ENCODE peak calls at places on chromosome 14, in four cellular contexts. One of them, this sample, is unnamed.

GRCh38 chr14:38592764-38593442 is 337.0 kb upstream of the CLEC14A start:
- DNase-seq in uterus: no peak
- DNase-seq in GM04504: no peak
- DNase-seq in ACHN: no peak
- DNase-seq in this sample: no peak

GRCh38 chr14:24231263-24232120 is 675 bp downstream of the NEDD8 start:
- DNase-seq in ACHN: no peak
- DNase-seq in GM04504: no peak
- DNase-seq in uterus: no peak
- DNase-seq in this sample: no peak

GRCh38 chr14:97306133-97306784 is 509.1 kb downstream of the VRK1 start:
- DNase-seq in GM04504: no peak
- DNase-seq in ACHN: no peak
- DNase-seq in uterus: no peak
- DNase-seq in this sample: no peak

GRCh38 chr14:20332386-20332945 is 613 bp downstream of the CCNB1IP1 start:
- DNase-seq in GM04504: no peak
- DNase-seq in ACHN: peak
- DNase-seq in uterus: no peak
- DNase-seq in this sample: peak

GRCh38 chr14:104874110-104874531 is 9.1 kb downstream of the CEP170B start:
- DNase-seq in uterus: no peak
- DNase-seq in ACHN: no peak
- DNase-seq in GM04504: no peak
- DNase-seq in this sample: no peak

GRCh38 chr14:75675265-75675960 is 14.4 kb downstream of the TTLL5 start:
- DNase-seq in GM04504: no peak
- DNase-seq in uterus: no peak
- DNase-seq in ACHN: no peak
- DNase-seq in this sample: peak

GRCh38 chr14:74616507-74616906 is 4.5 kb upstream of the LTBP2 start:
- DNase-seq in uterus: no peak
- DNase-seq in ACHN: peak
- DNase-seq in GM04504: no peak
- DNase-seq in this sample: no peak

GRCh38 chr14:48129472-48129871 is 454.1 kb upstream of the MDGA2 start:
- DNase-seq in ACHN: no peak
- DNase-seq in GM04504: no peak
- DNase-seq in uterus: no peak
- DNase-seq in this sample: no peak

GRCh38 chr14:31253746-31254471 is 46.3 kb upstream of the HECTD1 start:
- DNase-seq in GM04504: no peak
- DNase-seq in uterus: no peak
- DNase-seq in ACHN: no peak
- DNase-seq in this sample: no peak

GRCh38 chr14:54435500-54435981 is 5.6 kb downstream of the CNIH1 start:
- DNase-seq in GM04504: no peak
- DNase-seq in uterus: no peak
- DNase-seq in ACHN: no peak
- DNase-seq in this sample: no peak